ENCODE peak calls at places on chromosome 14, in eight cellular contexts. E, S, H, T, M, O, X and D are unnamed samples.

GRCh38 chr14:74843653-74844052 is 32.3 kb downstream of the PROX2 start:
- DNase-seq in X (no peak), T (peak; percentile 37), E (no peak), O (no peak), S (no peak), H (no peak), M (no peak), D (no peak)

GRCh38 chr14:39005044-39005736 is 97.8 kb downstream of the SEC23A start:
- DNase-seq in M (no peak), E (no peak), T (peak; percentile 64), X (peak; percentile 22), O (no peak), H (no peak), S (no peak), D (no peak)

GRCh38 chr14:27688823-27689444 is 1077.7 kb upstream of the FOXG1 start:
- DNase-seq in E (no peak), O (no peak), M (no peak), X (no peak), S (no peak), T (no peak), H (no peak), D (no peak)

GRCh38 chr14:100776681-100777365 is 49.1 kb upstream of the MEG3 start:
- DNase-seq in X (no peak), S (no peak), O (no peak), T (no peak), M (no peak), E (no peak), H (no peak), D (no peak)

GRCh38 chr14:49970474-49971147 is 77.7 kb downstream of the ARF6 start:
- DNase-seq in M (peak; percentile 74), X (peak; percentile 83), O (no peak), E (no peak), H (no peak), S (no peak), T (no peak), D (peak; percentile 60)

GRCh38 chr14:39175445-39176262 is 600 bp downstream of the PNN start:
- DNase-seq in S (peak; percentile 49), X (peak; percentile 29), H (no peak), E (no peak), M (no peak), O (no peak), T (no peak), D (no peak)

GRCh38 chr14:73386342-73386741 is 72.0 kb downstream of the NUMB start:
- DNase-seq in O (no peak), T (no peak), M (peak; percentile 5), X (peak; percentile 38), H (no peak), S (no peak), E (no peak), D (no peak)

GRCh38 chr14:34750670-34751069 is 36.3 kb upstream of the CFL2 start:
- DNase-seq in E (no peak), X (peak; percentile 86), T (no peak), H (no peak), S (no peak), M (peak; percentile 44), O (no peak), D (no peak)

GRCh38 chr14:100696017-100696416 is 30.7 kb upstream of the DLK1 start:
- DNase-seq in T (no peak), H (no peak), O (no peak), S (no peak), E (no peak), M (no peak), X (no peak), D (no peak)

GRCh38 chr14:53608369-53608768 is 348.3 kb downstream of the BMP4 start:
- DNase-seq in O (no peak), S (peak; percentile 31), X (no peak), M (no peak), T (no peak), E (no peak), H (no peak), D (no peak)

GRCh38 chr14:85528080-85528881 is 1.7 kb upstream of the FLRT2 start:
- DNase-seq in O (no peak), E (no peak), H (peak; percentile 43), M (peak; percentile 79), X (peak; percentile 94), T (peak; percentile 29), S (peak; percentile 7), D (peak; percentile 68)

GRCh38 chr14:105074601-105075053 is 9.4 kb upstream of the GPR132 start:
- DNase-seq in O (no peak), M (no peak), S (peak; percentile 58), E (no peak), X (no peak), T (no peak), H (no peak), D (no peak)

GRCh38 chr14:61262082-61262481 is 19.1 kb downstream of the TMEM30B start:
- DNase-seq in E (no peak), M (peak; percentile 75), T (no peak), O (no peak), X (no peak), H (no peak), S (no peak), D (no peak)

GRCh38 chr14:71659165-71659564 is 273.1 kb upstream of the RGS6 start:
- DNase-seq in S (peak; percentile 1), T (no peak), O (no peak), E (no peak), X (peak; percentile 86), M (no peak), H (no peak), D (no peak)

GRCh38 chr14:24612186-24612585 is 2.7 kb upstream of the GZMH start:
- DNase-seq in M (no peak), E (no peak), T (no peak), O (no peak), H (no peak), S (peak; percentile 74), X (no peak), D (no peak)

GRCh38 chr14:99042376-99043257 is 229.4 kb downstream of the BCL11B start:
- DNase-seq in E (no peak), O (no peak), S (no peak), H (no peak), M (no peak), X (no peak), T (no peak), D (no peak)

GRCh38 chr14:91416744-91417133 is 881 bp downstream of the CCDC88C start:
- DNase-seq in T (no peak), H (no peak), O (no peak), X (no peak), E (no peak), S (no peak), M (no peak), D (no peak)

GRCh38 chr14:68548194-68549056 is 244.4 kb downstream of the ZFP36L1 start:
- DNase-seq in T (peak; percentile 95), M (peak; percentile 98), S (peak; percentile 78), E (no peak), O (no peak), H (peak; percentile 95), X (peak; percentile 99), D (peak; percentile 96)

GRCh38 chr14:43204816-43205215 is 1302.3 kb downstream of the FSCB start:
- DNase-seq in O (no peak), X (peak; percentile 22), M (no peak), E (no peak), H (no peak), T (no peak), S (no peak), D (no peak)

GRCh38 chr14:54177861-54178591 is 218.8 kb upstream of the CDKN3 start:
- DNase-seq in X (peak; percentile 22), S (no peak), M (no peak), O (no peak), E (no peak), T (no peak), H (no peak), D (no peak)

GRCh38 chr14:36243183-36243582 is 66.7 kb upstream of the PTCSC3 start:
- DNase-seq in X (no peak), M (no peak), O (no peak), S (no peak), H (no peak), E (no peak), T (no peak), D (no peak)

GRCh38 chr14:22997676-22998323 is 12.1 kb downstream of the C14orf93 start:
- DNase-seq in T (no peak), E (no peak), O (no peak), X (no peak), S (no peak), H (no peak), M (no peak), D (no peak)

GRCh38 chr14:99515301-99516155 is 34.3 kb downstream of the CCNK start:
- DNase-seq in E (no peak), S (no peak), X (no peak), H (no peak), T (peak; percentile 22), O (no peak), M (no peak), D (no peak)

GRCh38 chr14:68791078-68791983 is 1.5 kb downstream of the ZFP36L1 start:
- DNase-seq in X (peak; percentile 54), E (no peak), T (peak; percentile 39), O (no peak), M (no peak), S (peak; percentile 45), H (peak; percentile 16), D (peak; percentile 51)

GRCh38 chr14:76811561-76811960 is 1.1 kb downstream of the ANGEL1 start:
- DNase-seq in T (no peak), M (no peak), S (no peak), H (no peak), X (no peak), O (no peak), E (no peak), D (no peak)

GRCh38 chr14:104301731-104302460 is 163.5 kb downstream of the KIF26A start:
- DNase-seq in T (peak; percentile 9), X (no peak), E (no peak), O (no peak), H (no peak), S (no peak), M (no peak), D (no peak)

GRCh38 chr14:55948399-55948798 is 169.8 kb upstream of the PELI2 start:
- DNase-seq in E (no peak), S (no peak), M (no peak), H (no peak), X (no peak), O (no peak), T (no peak), D (no peak)

GRCh38 chr14:36429692-36430091 is 90.3 kb downstream of the NKX2-1 start:
- DNase-seq in T (no peak), H (no peak), O (no peak), S (no peak), E (no peak), X (no peak), M (no peak), D (no peak)